ENCODE peak calls at places on chromosomes 3 and 15, in four cellular contexts. J is Daoy, E is NCI-H1694, H is ACHN. R is an unnamed sample.

GRCh38 chr15:98785796-98786581 is 137.7 kb downstream of the IGF1R start:
- DNase-seq in E (no peak), H (peak), J (no peak), R (peak)

GRCh38 chr3:192467230-192468186 is 259.8 kb downstream of the FGF12 start:
- DNase-seq in H (peak), E (peak), J (peak), R (peak)

GRCh38 chr3:71466483-71466882 is 117.0 kb downstream of the FOXP1 start:
- DNase-seq in H (no peak), E (no peak), J (peak), R (no peak)

GRCh38 chr3:26652157-26652556 is 29.6 kb downstream of the LRRC3B start:
- DNase-seq in E (no peak), H (no peak), J (no peak), R (no peak)

GRCh38 chr3:126128504-126129407 is 44.8 kb upstream of the SLC41A3 start:
- DNase-seq in H (no peak), E (no peak), J (no peak), R (no peak)

GRCh38 chr3:108383306-108383705 is 87.0 kb downstream of the HHLA2 start:
- DNase-seq in J (no peak), H (no peak), E (no peak), R (no peak)

GRCh38 chr15:97598353-97598798 is 362.1 kb upstream of the ARRDC4 start:
- DNase-seq in E (no peak), H (no peak), J (peak), R (no peak)

GRCh38 chr3:13479332-13479581 is 849 bp upstream of the HDAC11 start:
- DNase-seq in H (no peak), J (peak), E (no peak), R (peak)

GRCh38 chr3:48344867-48345507 is 11.5 kb upstream of the SPINK8 start:
- DNase-seq in H (no peak), E (no peak), J (no peak), R (no peak)

GRCh38 chr3:2543247-2543646 is 444.6 kb downstream of the CNTN4 start:
- DNase-seq in E (no peak), J (no peak), H (no peak), R (no peak)

GRCh38 chr3:28651159-28651558 is 302.5 kb upstream of the AZI2 start:
- DNase-seq in E (no peak), H (no peak), J (no peak), R (no peak)

GRCh38 chr3:15269091-15269989 is 63.0 kb downstream of the SH3BP5 start:
- DNase-seq in H (peak), E (peak), J (peak), R (no peak)

GRCh38 chr3:127860223-127860622 is 37.9 kb upstream of the MGLL start:
- DNase-seq in H (no peak), J (no peak), E (no peak), R (no peak)

GRCh38 chr15:64842099-64842940 is 605 bp downstream of the PLEKHO2 start:
- DNase-seq in E (no peak), H (no peak), J (peak), R (no peak)

GRCh38 chr3:105933871-105934270 is 65.1 kb upstream of the CBLB start:
- DNase-seq in E (no peak), H (no peak), J (no peak), R (no peak)

GRCh38 chr3:8650583-8651416 is 6.2 kb upstream of the SSUH2 start:
- DNase-seq in J (no peak), E (no peak), H (no peak), R (peak)

GRCh38 chr3:38000242-38000916 is 9.8 kb downstream of the VILL start:
- DNase-seq in E (no peak), H (no peak), J (no peak), R (no peak)

GRCh38 chr15:73389971-73390544 is 21.3 kb upstream of the HCN4 start:
- DNase-seq in H (no peak), J (no peak), E (no peak), R (peak)

GRCh38 chr15:23869391-23869790 is 182.3 kb upstream of the NDN start:
- DNase-seq in J (peak), H (peak), E (no peak), R (peak)

GRCh38 chr3:38725726-38726410 is 76.4 kb upstream of the SCN5A start:
- DNase-seq in E (no peak), J (peak), H (no peak), R (no peak)

GRCh38 chr3:159761377-159761776 is 227.3 kb upstream of the IL12A start:
- DNase-seq in E (no peak), H (peak), J (peak), R (no peak)

GRCh38 chr15:86002444-86002843 is 77.2 kb upstream of the AGBL1 start:
- DNase-seq in H (no peak), E (peak), J (no peak), R (no peak)

GRCh38 chr15:63260786-63261185 is 16.6 kb upstream of the APH1B start:
- DNase-seq in J (no peak), E (no peak), H (no peak), R (peak)